ENCODE peak calls at places on chromosome 18, in nine cellular contexts. K is stimulated activated CD4-positive, alpha-beta T cell treated with anti-CD3 and anti-CD28 coated beads, Interleukin-1b, Interleukin-23, amount 100 ng/mL, for 48 hours; F is left ventricle myocardium inferior; C is activated CD4-positive, alpha-beta T cell treated with anti-CD3 and anti-CD28 coated beads, Interleukin-2, amount 50 U/mL, for 48 hours; O is putamen; X is aorta; D is ureter; A is ACHN; M is Caco-2. W is an unnamed sample.
A peak's percentile ranks its signal among the peaks of the same experiment; 100 is the strongest.

GRCh38 chr18:58639751-58640427 is 11.0 kb upstream of the ALPK2 start:
- DNase-seq in K (no peak), F (no peak), C (no peak), O (no peak), X (no peak), D (no peak), A (no peak), M (no peak), W (no peak)

GRCh38 chr18:25275414-25276001 is 76.5 kb downstream of the ZNF521 start:
- DNase-seq in K (no peak), F (no peak), C (no peak), O (no peak), X (no peak), D (no peak), A (no peak), M (no peak), W (peak; percentile 15)

GRCh38 chr18:3526421-3527354 is 76.7 kb downstream of the TGIF1 start:
- DNase-seq in K (no peak), F (no peak), C (no peak), O (peak; percentile 78), X (no peak), D (no peak), A (no peak), M (peak; percentile 37), W (peak; percentile 76)

GRCh38 chr18:51724790-51725721 is 527.6 kb upstream of the MEX3C start:
- DNase-seq in K (no peak), F (no peak), C (no peak), O (peak; percentile 14), X (no peak), D (no peak), A (no peak), M (no peak), W (no peak)

GRCh38 chr18:429030-429429 is 71.5 kb downstream of the COLEC12 start:
- DNase-seq in K (no peak), F (no peak), C (no peak), O (no peak), X (no peak), D (no peak), A (no peak), M (no peak), W (no peak)

GRCh38 chr18:614980-615607 is 18.3 kb downstream of the CLUL1 start:
- DNase-seq in K (no peak), F (no peak), C (no peak), O (no peak), X (no peak), D (no peak), A (no peak), M (no peak), W (no peak)

GRCh38 chr18:9000736-9001135 is 101.8 kb upstream of the NDUFV2 start:
- DNase-seq in K (no peak), F (no peak), C (no peak), O (no peak), X (no peak), D (no peak), A (no peak), M (no peak), W (no peak)

GRCh38 chr18:11689972-11690570 is 1.0 kb downstream of the GNAL start:
- DNase-seq in K (no peak), F (no peak), C (peak; percentile 2), O (no peak), X (peak; percentile 79), D (no peak), A (no peak), M (no peak), W (no peak)

GRCh38 chr18:49227456-49227855 is 233.0 kb downstream of the DYM start:
- DNase-seq in K (peak; percentile 66), F (no peak), C (peak; percentile 27), O (no peak), X (no peak), D (no peak), A (no peak), M (no peak), W (no peak)

GRCh38 chr18:27843783-27844415 is 333.0 kb downstream of the CDH2 start:
- DNase-seq in K (no peak), F (no peak), C (no peak), O (no peak), X (no peak), D (no peak), A (peak; percentile 89), M (no peak), W (no peak)

GRCh38 chr18:52748343-52748742 is 408.3 kb downstream of the DCC start:
- DNase-seq in K (no peak), F (no peak), C (no peak), O (no peak), X (no peak), D (no peak), A (no peak), M (no peak), W (no peak)

GRCh38 chr18:73409242-73409641 is 541.5 kb upstream of the NETO1 start:
- DNase-seq in K (no peak), F (no peak), C (no peak), O (no peak), X (no peak), D (no peak), A (no peak), M (no peak), W (no peak)

GRCh38 chr18:76803814-76804213 is 18.5 kb upstream of the ZNF236 start:
- DNase-seq in K (peak; percentile 71), F (peak; percentile 36), C (peak; percentile 80), O (peak; percentile 37), X (no peak), D (peak; percentile 68), A (peak; percentile 68), M (peak; percentile 71), W (peak; percentile 6)

GRCh38 chr18:69158949-69159348 is 241.7 kb upstream of the DOK6 start:
- DNase-seq in K (no peak), F (no peak), C (no peak), O (no peak), X (no peak), D (no peak), A (no peak), M (no peak), W (no peak)

GRCh38 chr18:38940863-38941531 is 1375.4 kb upstream of the CELF4 start:
- DNase-seq in K (peak; percentile 56), F (no peak), C (peak; percentile 38), O (no peak), X (no peak), D (no peak), A (peak; percentile 89), M (peak; percentile 2), W (no peak)

GRCh38 chr18:12943200-12943599 is 4.6 kb upstream of the SEH1L start:
- DNase-seq in K (no peak), F (no peak), C (no peak), O (no peak), X (no peak), D (peak; percentile 4), A (peak; percentile 22), M (no peak), W (no peak)

GRCh38 chr18:6795307-6795706 is 65.8 kb downstream of the ARHGAP28 start:
- DNase-seq in K (no peak), F (no peak), C (no peak), O (no peak), X (no peak), D (no peak), A (no peak), M (no peak), W (no peak)

GRCh38 chr18:63578357-63578958 is 8.7 kb upstream of the SERPINB13 start:
- DNase-seq in K (no peak), F (no peak), C (no peak), O (no peak), X (no peak), D (no peak), A (peak; percentile 31), M (peak; percentile 14), W (peak; percentile 1)

GRCh38 chr18:41553716-41554115 is 401.3 kb upstream of the PIK3C3 start:
- DNase-seq in K (no peak), F (no peak), C (no peak), O (no peak), X (no peak), D (no peak), A (no peak), M (no peak), W (no peak)

GRCh38 chr18:31146809-31147208 is 15.8 kb downstream of the DSC1 start:
- DNase-seq in K (no peak), F (no peak), C (no peak), O (no peak), X (no peak), D (no peak), A (no peak), M (no peak), W (no peak)

GRCh38 chr18:69127844-69128486 is 272.7 kb upstream of the DOK6 start:
- DNase-seq in K (no peak), F (no peak), C (no peak), O (no peak), X (no peak), D (no peak), A (no peak), M (no peak), W (no peak)

GRCh38 chr18:74994502-74995403 is 214.2 kb downstream of the PTGR3 start:
- DNase-seq in K (peak; percentile 3), F (no peak), C (peak; percentile 6), O (no peak), X (no peak), D (no peak), A (peak; percentile 1), M (no peak), W (no peak)

GRCh38 chr18:59379772-59380530 is 20.9 kb upstream of the LMAN1 start:
- DNase-seq in K (no peak), F (no peak), C (no peak), O (no peak), X (no peak), D (no peak), A (no peak), M (no peak), W (no peak)

GRCh38 chr18:11741505-11742145 is 52.6 kb downstream of the GNAL start:
- DNase-seq in K (no peak), F (no peak), C (no peak), O (peak; percentile 54), X (no peak), D (no peak), A (peak; percentile 36), M (peak; percentile 24), W (no peak)

GRCh38 chr18:22084547-22084946 is 84.8 kb upstream of the GATA6 start:
- DNase-seq in K (no peak), F (peak; percentile 36), C (no peak), O (no peak), X (no peak), D (no peak), A (no peak), M (peak; percentile 78), W (no peak)

GRCh38 chr18:71443726-71444480 is 1100.2 kb downstream of the CBLN2 start:
- DNase-seq in K (no peak), F (no peak), C (no peak), O (no peak), X (no peak), D (no peak), A (no peak), M (no peak), W (no peak)

GRCh38 chr18:13500227-13500865 is 226.0 kb downstream of the FAM210A start:
- DNase-seq in K (peak; percentile 14), F (peak; percentile 59), C (no peak), O (no peak), X (no peak), D (no peak), A (peak; percentile 39), M (peak; percentile 2), W (peak; percentile 66)

GRCh38 chr18:74468547-74469014 is 11.5 kb upstream of the DIPK1C start:
- DNase-seq in K (no peak), F (no peak), C (no peak), O (peak; percentile 43), X (no peak), D (peak; percentile 29), A (no peak), M (no peak), W (no peak)

GRCh38 chr18:28075501-28075900 is 101.4 kb downstream of the CDH2 start:
- DNase-seq in K (no peak), F (no peak), C (no peak), O (no peak), X (no peak), D (no peak), A (peak; percentile 38), M (no peak), W (no peak)

GRCh38 chr18:48676346-48676745 is 137.5 kb downstream of the CTIF start:
- DNase-seq in K (no peak), F (no peak), C (no peak), O (no peak), X (peak; percentile 82), D (no peak), A (no peak), M (no peak), W (no peak)

GRCh38 chr18:23716516-23716915 is 27.3 kb downstream of the LAMA3 start:
- DNase-seq in K (no peak), F (no peak), C (no peak), O (no peak), X (no peak), D (peak; percentile 48), A (no peak), M (no peak), W (no peak)